ENCODE peak calls at places on chromosomes 1 and 21, in seven cellular contexts. One of them, this sample, is unnamed.

GRCh38 chr1:192709544-192709943 is 73.6 kb downstream of the RGS13 start:
- DNase-seq in HTR-8/SVneo: no peak
- DNase-seq in heart right ventricle: no peak
- DNase-seq in activated T-helper 1 cell treated with anti-CD3 and anti-CD28 coated beads, Interleukin-2, amount 50 U/mL, for 16 hours: no peak
- DNase-seq in endothelial cell: no peak
- DNase-seq in bronchial epithelial cell: no peak
- DNase-seq in NCI-H1092 treated with DMSO at 0.1 percent for 48 hours: no peak
- DNase-seq in this sample: no peak

GRCh38 chr1:77958850-77959249 is 20.0 kb downstream of the FUBP1 start:
- DNase-seq in endothelial cell: no peak
- DNase-seq in activated T-helper 1 cell treated with anti-CD3 and anti-CD28 coated beads, Interleukin-2, amount 50 U/mL, for 16 hours: no peak
- DNase-seq in HTR-8/SVneo: no peak
- DNase-seq in NCI-H1092 treated with DMSO at 0.1 percent for 48 hours: no peak
- DNase-seq in heart right ventricle: no peak
- DNase-seq in bronchial epithelial cell: no peak
- DNase-seq in this sample: no peak

GRCh38 chr21:35559128-35559831 is 501.0 kb downstream of the SETD4 start:
- DNase-seq in NCI-H1092 treated with DMSO at 0.1 percent for 48 hours: no peak
- DNase-seq in bronchial epithelial cell: peak
- DNase-seq in heart right ventricle: no peak
- DNase-seq in endothelial cell: no peak
- DNase-seq in HTR-8/SVneo: peak
- DNase-seq in activated T-helper 1 cell treated with anti-CD3 and anti-CD28 coated beads, Interleukin-2, amount 50 U/mL, for 16 hours: no peak
- DNase-seq in this sample: no peak

GRCh38 chr1:55456961-55457360 is 241.8 kb upstream of the USP24 start:
- DNase-seq in bronchial epithelial cell: no peak
- DNase-seq in NCI-H1092 treated with DMSO at 0.1 percent for 48 hours: no peak
- DNase-seq in HTR-8/SVneo: no peak
- DNase-seq in heart right ventricle: no peak
- DNase-seq in activated T-helper 1 cell treated with anti-CD3 and anti-CD28 coated beads, Interleukin-2, amount 50 U/mL, for 16 hours: no peak
- DNase-seq in endothelial cell: no peak
- DNase-seq in this sample: no peak

GRCh38 chr1:225464851-225465792 is 37.3 kb upstream of the LBR start:
- DNase-seq in heart right ventricle: no peak
- DNase-seq in bronchial epithelial cell: no peak
- DNase-seq in HTR-8/SVneo: no peak
- DNase-seq in activated T-helper 1 cell treated with anti-CD3 and anti-CD28 coated beads, Interleukin-2, amount 50 U/mL, for 16 hours: no peak
- DNase-seq in NCI-H1092 treated with DMSO at 0.1 percent for 48 hours: no peak
- DNase-seq in endothelial cell: no peak
- DNase-seq in this sample: no peak

GRCh38 chr1:118395430-118396001 is 210.5 kb upstream of the SPAG17 start:
- DNase-seq in activated T-helper 1 cell treated with anti-CD3 and anti-CD28 coated beads, Interleukin-2, amount 50 U/mL, for 16 hours: no peak
- DNase-seq in HTR-8/SVneo: no peak
- DNase-seq in endothelial cell: no peak
- DNase-seq in NCI-H1092 treated with DMSO at 0.1 percent for 48 hours: no peak
- DNase-seq in bronchial epithelial cell: no peak
- DNase-seq in heart right ventricle: no peak
- DNase-seq in this sample: no peak

GRCh38 chr1:224333939-224334701 is 4.1 kb upstream of the NVL start:
- DNase-seq in activated T-helper 1 cell treated with anti-CD3 and anti-CD28 coated beads, Interleukin-2, amount 50 U/mL, for 16 hours: no peak
- DNase-seq in bronchial epithelial cell: peak
- DNase-seq in heart right ventricle: no peak
- DNase-seq in NCI-H1092 treated with DMSO at 0.1 percent for 48 hours: no peak
- DNase-seq in HTR-8/SVneo: no peak
- DNase-seq in endothelial cell: no peak
- DNase-seq in this sample: no peak

GRCh38 chr1:40092241-40092640 is 4.8 kb downstream of the PPT1 start:
- DNase-seq in activated T-helper 1 cell treated with anti-CD3 and anti-CD28 coated beads, Interleukin-2, amount 50 U/mL, for 16 hours: no peak
- DNase-seq in bronchial epithelial cell: no peak
- DNase-seq in endothelial cell: no peak
- DNase-seq in HTR-8/SVneo: no peak
- DNase-seq in NCI-H1092 treated with DMSO at 0.1 percent for 48 hours: no peak
- DNase-seq in heart right ventricle: no peak
- DNase-seq in this sample: no peak

GRCh38 chr1:211331011-211331709 is 4.5 kb downstream of the TRAF5 start:
- DNase-seq in endothelial cell: no peak
- DNase-seq in activated T-helper 1 cell treated with anti-CD3 and anti-CD28 coated beads, Interleukin-2, amount 50 U/mL, for 16 hours: no peak
- DNase-seq in bronchial epithelial cell: peak
- DNase-seq in HTR-8/SVneo: no peak
- DNase-seq in heart right ventricle: no peak
- DNase-seq in NCI-H1092 treated with DMSO at 0.1 percent for 48 hours: no peak
- DNase-seq in this sample: no peak

GRCh38 chr1:115714572-115715141 is 53.9 kb downstream of the CASQ2 start:
- DNase-seq in HTR-8/SVneo: no peak
- DNase-seq in endothelial cell: no peak
- DNase-seq in NCI-H1092 treated with DMSO at 0.1 percent for 48 hours: no peak
- DNase-seq in activated T-helper 1 cell treated with anti-CD3 and anti-CD28 coated beads, Interleukin-2, amount 50 U/mL, for 16 hours: no peak
- DNase-seq in bronchial epithelial cell: peak
- DNase-seq in heart right ventricle: no peak
- DNase-seq in this sample: no peak

GRCh38 chr1:171355727-171356126 is 41.7 kb downstream of the FMO4 start:
- DNase-seq in activated T-helper 1 cell treated with anti-CD3 and anti-CD28 coated beads, Interleukin-2, amount 50 U/mL, for 16 hours: no peak
- DNase-seq in heart right ventricle: no peak
- DNase-seq in endothelial cell: no peak
- DNase-seq in HTR-8/SVneo: no peak
- DNase-seq in bronchial epithelial cell: no peak
- DNase-seq in NCI-H1092 treated with DMSO at 0.1 percent for 48 hours: no peak
- DNase-seq in this sample: no peak

GRCh38 chr1:246117066-246117791 is 389.9 kb downstream of the SMYD3 start:
- DNase-seq in endothelial cell: peak
- DNase-seq in activated T-helper 1 cell treated with anti-CD3 and anti-CD28 coated beads, Interleukin-2, amount 50 U/mL, for 16 hours: no peak
- DNase-seq in bronchial epithelial cell: peak
- DNase-seq in heart right ventricle: no peak
- DNase-seq in HTR-8/SVneo: peak
- DNase-seq in NCI-H1092 treated with DMSO at 0.1 percent for 48 hours: peak
- DNase-seq in this sample: no peak

GRCh38 chr1:16420719-16421118 is 16.5 kb downstream of the SPATA21 start:
- DNase-seq in heart right ventricle: no peak
- DNase-seq in bronchial epithelial cell: no peak
- DNase-seq in HTR-8/SVneo: no peak
- DNase-seq in activated T-helper 1 cell treated with anti-CD3 and anti-CD28 coated beads, Interleukin-2, amount 50 U/mL, for 16 hours: peak
- DNase-seq in endothelial cell: no peak
- DNase-seq in NCI-H1092 treated with DMSO at 0.1 percent for 48 hours: no peak
- DNase-seq in this sample: no peak

GRCh38 chr1:47786301-47786700 is 210.9 kb downstream of the TRABD2B start:
- DNase-seq in HTR-8/SVneo: no peak
- DNase-seq in bronchial epithelial cell: no peak
- DNase-seq in activated T-helper 1 cell treated with anti-CD3 and anti-CD28 coated beads, Interleukin-2, amount 50 U/mL, for 16 hours: no peak
- DNase-seq in endothelial cell: no peak
- DNase-seq in heart right ventricle: no peak
- DNase-seq in NCI-H1092 treated with DMSO at 0.1 percent for 48 hours: no peak
- DNase-seq in this sample: no peak

GRCh38 chr1:223843934-223844333 is 1.8 kb downstream of the TP53BP2 start:
- DNase-seq in activated T-helper 1 cell treated with anti-CD3 and anti-CD28 coated beads, Interleukin-2, amount 50 U/mL, for 16 hours: no peak
- DNase-seq in heart right ventricle: no peak
- DNase-seq in NCI-H1092 treated with DMSO at 0.1 percent for 48 hours: no peak
- DNase-seq in HTR-8/SVneo: no peak
- DNase-seq in endothelial cell: no peak
- DNase-seq in bronchial epithelial cell: no peak
- DNase-seq in this sample: no peak

GRCh38 chr1:64155285-64155684 is 48.1 kb upstream of the UBE2U start:
- DNase-seq in bronchial epithelial cell: no peak
- DNase-seq in activated T-helper 1 cell treated with anti-CD3 and anti-CD28 coated beads, Interleukin-2, amount 50 U/mL, for 16 hours: no peak
- DNase-seq in heart right ventricle: no peak
- DNase-seq in NCI-H1092 treated with DMSO at 0.1 percent for 48 hours: no peak
- DNase-seq in endothelial cell: no peak
- DNase-seq in HTR-8/SVneo: no peak
- DNase-seq in this sample: no peak

GRCh38 chr1:205435904-205436573 is 14.2 kb upstream of the LEMD1 start:
- DNase-seq in endothelial cell: no peak
- DNase-seq in HTR-8/SVneo: no peak
- DNase-seq in NCI-H1092 treated with DMSO at 0.1 percent for 48 hours: no peak
- DNase-seq in bronchial epithelial cell: no peak
- DNase-seq in heart right ventricle: no peak
- DNase-seq in activated T-helper 1 cell treated with anti-CD3 and anti-CD28 coated beads, Interleukin-2, amount 50 U/mL, for 16 hours: no peak
- DNase-seq in this sample: no peak

GRCh38 chr21:37564341-37564923 is 197.9 kb downstream of the DYRK1A start:
- DNase-seq in activated T-helper 1 cell treated with anti-CD3 and anti-CD28 coated beads, Interleukin-2, amount 50 U/mL, for 16 hours: peak
- DNase-seq in HTR-8/SVneo: peak
- DNase-seq in heart right ventricle: peak
- DNase-seq in NCI-H1092 treated with DMSO at 0.1 percent for 48 hours: peak
- DNase-seq in bronchial epithelial cell: peak
- DNase-seq in endothelial cell: peak
- DNase-seq in this sample: peak

This sample was measured in uterus.